ENCODE peak calls at places on chromosome 10, in nine cellular contexts. One of them, this sample, is unnamed.

GRCh38 chr10:1290071-1290471 is 233.9 kb downstream of the WDR37 start:
- DNase-seq in astrocyte of the cerebellum: no peak
- DNase-seq in H7: no peak
- DNase-seq in amniotic epithelial cell: no peak
- DNase-seq in A172: peak
- DNase-seq in AG09309: no peak
- DNase-seq in CD4-positive, alpha-beta T cell: no peak
- DNase-seq in NCI-H1417 treated with DMSO at 0.1 percent for 48 hours: no peak
- DNase-seq in pancreas: no peak
- DNase-seq in this sample: no peak

GRCh38 chr10:114571316-114571999 is 86.6 kb downstream of the ABLIM1 start:
- DNase-seq in astrocyte of the cerebellum: no peak
- DNase-seq in H7: no peak
- DNase-seq in amniotic epithelial cell: no peak
- DNase-seq in A172: no peak
- DNase-seq in AG09309: no peak
- DNase-seq in CD4-positive, alpha-beta T cell: no peak
- DNase-seq in NCI-H1417 treated with DMSO at 0.1 percent for 48 hours: no peak
- DNase-seq in pancreas: no peak
- DNase-seq in this sample: no peak

GRCh38 chr10:9848278-9848677 is 1169.4 kb upstream of the CELF2 start:
- DNase-seq in astrocyte of the cerebellum: no peak
- DNase-seq in H7: no peak
- DNase-seq in amniotic epithelial cell: no peak
- DNase-seq in A172: no peak
- DNase-seq in AG09309: no peak
- DNase-seq in CD4-positive, alpha-beta T cell: no peak
- DNase-seq in NCI-H1417 treated with DMSO at 0.1 percent for 48 hours: no peak
- DNase-seq in pancreas: no peak
- DNase-seq in this sample: no peak

GRCh38 chr10:33749809-33750208 is 415.3 kb upstream of the NRP1 start:
- DNase-seq in astrocyte of the cerebellum: no peak
- DNase-seq in H7: no peak
- DNase-seq in amniotic epithelial cell: no peak
- DNase-seq in A172: no peak
- DNase-seq in AG09309: no peak
- DNase-seq in CD4-positive, alpha-beta T cell: no peak
- DNase-seq in NCI-H1417 treated with DMSO at 0.1 percent for 48 hours: no peak
- DNase-seq in pancreas: no peak
- DNase-seq in this sample: no peak

GRCh38 chr10:122298598-122299301 is 27.7 kb downstream of the BTBD16 start:
- DNase-seq in astrocyte of the cerebellum: peak
- DNase-seq in H7: peak
- DNase-seq in amniotic epithelial cell: peak
- DNase-seq in A172: peak
- DNase-seq in AG09309: peak
- DNase-seq in CD4-positive, alpha-beta T cell: peak
- DNase-seq in NCI-H1417 treated with DMSO at 0.1 percent for 48 hours: peak
- DNase-seq in pancreas: peak
- DNase-seq in this sample: peak

GRCh38 chr10:75191821-75192568 is 18.6 kb upstream of the VDAC2 start:
- DNase-seq in astrocyte of the cerebellum: peak
- DNase-seq in H7: no peak
- DNase-seq in amniotic epithelial cell: peak
- DNase-seq in A172: peak
- DNase-seq in AG09309: peak
- DNase-seq in CD4-positive, alpha-beta T cell: no peak
- DNase-seq in NCI-H1417 treated with DMSO at 0.1 percent for 48 hours: no peak
- DNase-seq in pancreas: peak
- DNase-seq in this sample: peak

GRCh38 chr10:109588259-109588658 is 335.1 kb downstream of the XPNPEP1 start:
- DNase-seq in astrocyte of the cerebellum: no peak
- DNase-seq in H7: peak
- DNase-seq in amniotic epithelial cell: no peak
- DNase-seq in A172: no peak
- DNase-seq in AG09309: no peak
- DNase-seq in CD4-positive, alpha-beta T cell: no peak
- DNase-seq in NCI-H1417 treated with DMSO at 0.1 percent for 48 hours: no peak
- DNase-seq in pancreas: no peak
- DNase-seq in this sample: no peak

GRCh38 chr10:42367532-42368230 is 270.7 kb downstream of the ZNF33B start:
- DNase-seq in astrocyte of the cerebellum: peak
- DNase-seq in H7: no peak
- DNase-seq in amniotic epithelial cell: peak
- DNase-seq in A172: peak
- DNase-seq in AG09309: peak
- DNase-seq in CD4-positive, alpha-beta T cell: no peak
- DNase-seq in NCI-H1417 treated with DMSO at 0.1 percent for 48 hours: no peak
- DNase-seq in pancreas: peak
- DNase-seq in this sample: peak

GRCh38 chr10:56596257-56596656 is 235.2 kb upstream of the ZWINT start:
- DNase-seq in astrocyte of the cerebellum: no peak
- DNase-seq in H7: no peak
- DNase-seq in amniotic epithelial cell: no peak
- DNase-seq in A172: no peak
- DNase-seq in AG09309: no peak
- DNase-seq in CD4-positive, alpha-beta T cell: no peak
- DNase-seq in NCI-H1417 treated with DMSO at 0.1 percent for 48 hours: no peak
- DNase-seq in pancreas: no peak
- DNase-seq in this sample: no peak